ENCODE peak calls at places on chromosome 21, in eight cellular contexts. V, L, H, W, B, Z, A and S are unnamed samples.
A peak's percentile ranks its signal among the peaks of the same experiment; 100 is the strongest.

GRCh38 chr21:43302769-43303168 is 124.2 kb downstream of the SIK1 start:
- DNase-seq in W (no peak), L (no peak), V (no peak), H (no peak), B (no peak), Z (no peak), A (no peak), S (no peak)

GRCh38 chr21:41610042-41610839 is 102.3 kb upstream of the TMPRSS2 start:
- DNase-seq in W (no peak), B (peak; percentile 81), V (no peak), H (peak; percentile 79), L (no peak), Z (peak; percentile 31), A (peak; percentile 60), S (peak; percentile 74)

GRCh38 chr21:25878334-25878733 is 143.6 kb downstream of the GABPA start:
- DNase-seq in B (no peak), H (peak; percentile 11), L (no peak), W (no peak), V (no peak), Z (no peak), A (peak; percentile 61), S (no peak)

GRCh38 chr21:41957991-41958766 is 4.4 kb upstream of the C2CD2 start:
- DNase-seq in A (peak; percentile 81), L (no peak), H (peak; percentile 82), Z (peak; percentile 83), B (no peak), V (no peak), W (no peak), S (no peak)

GRCh38 chr21:40840441-40840840 is 6.5 kb downstream of the DSCAM start:
- DNase-seq in W (no peak), B (no peak), H (no peak), Z (no peak), L (no peak), A (no peak), V (no peak), S (no peak)

GRCh38 chr21:26736449-26736848 is 108.8 kb downstream of the ADAMTS1 start:
- DNase-seq in A (no peak), W (no peak), Z (no peak), V (no peak), L (no peak), H (no peak), B (no peak), S (no peak)

GRCh38 chr21:46439906-46440305 is 18.8 kb upstream of the DIP2A start:
- DNase-seq in Z (no peak), W (no peak), B (no peak), H (no peak), L (no peak), A (no peak), V (no peak), S (no peak)

GRCh38 chr21:26783801-26784200 is 61.4 kb downstream of the ADAMTS1 start:
- DNase-seq in Z (no peak), A (no peak), V (no peak), B (no peak), W (no peak), L (no peak), H (no peak), S (no peak)

GRCh38 chr21:43836616-43837015 is 28.4 kb upstream of the AGPAT3 start:
- DNase-seq in Z (no peak), H (no peak), V (no peak), B (no peak), W (no peak), L (no peak), A (no peak), S (no peak)

GRCh38 chr21:46205766-46206162 is 21.5 kb upstream of the SPATC1L start:
- DNase-seq in L (no peak), V (no peak), H (no peak), B (no peak), A (no peak), W (no peak), Z (no peak), S (no peak)

GRCh38 chr21:42057861-42058437 is 13.2 kb upstream of the UMODL1 start:
- DNase-seq in H (peak; percentile 53), Z (no peak), A (no peak), B (no peak), W (no peak), L (no peak), V (no peak), S (no peak)

GRCh38 chr21:42172596-42173483 is 46.1 kb upstream of the ABCG1 start:
- DNase-seq in A (no peak), H (no peak), B (no peak), W (no peak), L (no peak), Z (no peak), V (no peak), S (no peak)

GRCh38 chr21:46425566-46425965 is 33.1 kb upstream of the DIP2A start:
- DNase-seq in W (peak; percentile 64), B (no peak), Z (no peak), V (peak; percentile 49), A (no peak), L (no peak), H (no peak), S (no peak)

GRCh38 chr21:30839304-30839703 is 9.7 kb upstream of the KRTAP7-1 start:
- DNase-seq in A (peak; percentile 4), V (no peak), B (peak; percentile 65), H (peak; percentile 30), L (no peak), W (no peak), Z (no peak), S (peak; percentile 47)

GRCh38 chr21:44354775-44355771 is 1.7 kb downstream of the TRPM2 start:
- DNase-seq in L (peak; percentile 21), W (no peak), A (no peak), V (no peak), H (no peak), B (no peak), Z (no peak), S (no peak)

GRCh38 chr21:37367758-37368535 is 1.4 kb downstream of the DYRK1A start:
- DNase-seq in V (no peak), W (no peak), A (peak; percentile 13), B (no peak), Z (peak; percentile 56), L (peak; percentile 31), H (peak; percentile 61), S (peak; percentile 37)

GRCh38 chr21:14572206-14572780 is 26.2 kb upstream of the SAMSN1 start:
- DNase-seq in B (no peak), Z (no peak), W (no peak), L (no peak), V (no peak), A (no peak), H (no peak), S (no peak)

GRCh38 chr21:45973475-45974072 is 8.0 kb upstream of the COL6A1 start:
- DNase-seq in B (peak; percentile 84), A (peak; percentile 81), H (peak; percentile 92), V (peak; percentile 72), W (peak; percentile 76), Z (peak; percentile 86), L (peak; percentile 64), S (peak; percentile 84)

GRCh38 chr21:34884346-34884929 is 164.7 kb downstream of the RUNX1 start:
- DNase-seq in W (no peak), A (no peak), H (peak; percentile 37), B (no peak), L (no peak), V (no peak), Z (no peak), S (no peak)

GRCh38 chr21:26366781-26367180 is 196.2 kb upstream of the APP start:
- DNase-seq in B (no peak), V (no peak), W (no peak), A (peak; percentile 24), Z (no peak), L (no peak), H (no peak), S (no peak)

GRCh38 chr21:45767071-45768006 is 123.8 kb downstream of the PCBP3 start:
- DNase-seq in W (peak; percentile 27), L (no peak), Z (no peak), V (no peak), A (peak; percentile 25), H (peak; percentile 21), B (no peak), S (no peak)

GRCh38 chr21:44845418-44846200 is 27.7 kb upstream of the SUMO3 start:
- DNase-seq in Z (peak; percentile 51), V (peak; percentile 14), A (no peak), B (peak; percentile 73), L (peak; percentile 65), W (peak; percentile 24), H (peak; percentile 72), S (peak; percentile 81)

GRCh38 chr21:41283211-41283818 is 33.3 kb upstream of the FAM3B start:
- DNase-seq in L (peak; percentile 40), Z (peak; percentile 79), A (peak; percentile 65), B (peak; percentile 74), V (peak; percentile 12), H (peak; percentile 87), W (peak; percentile 15), S (peak; percentile 39)

GRCh38 chr21:45988366-45989347 is 7.1 kb downstream of the COL6A1 start:
- DNase-seq in H (no peak), Z (no peak), B (no peak), V (no peak), A (no peak), W (no peak), L (no peak), S (peak; percentile 2)

GRCh38 chr21:36642777-36643176 is 56.1 kb upstream of the SIM2 start:
- DNase-seq in V (no peak), B (no peak), Z (no peak), A (no peak), H (no peak), W (no peak), L (no peak), S (no peak)

GRCh38 chr21:42454221-42454570 is 41.8 kb downstream of the RSPH1 start:
- DNase-seq in L (no peak), V (no peak), A (no peak), Z (no peak), H (no peak), W (no peak), B (no peak), S (no peak)

GRCh38 chr21:35352066-35352770 is 303.1 kb upstream of the RUNX1 start:
- DNase-seq in B (no peak), V (no peak), Z (peak; percentile 89), L (no peak), H (peak; percentile 58), W (no peak), A (peak; percentile 55), S (no peak)

GRCh38 chr21:30072496-30072895 is 94.1 kb downstream of the CLDN17 start:
- DNase-seq in V (no peak), A (peak; percentile 45), H (peak; percentile 25), W (no peak), Z (peak; percentile 10), L (no peak), B (peak; percentile 33), S (peak; percentile 20)

GRCh38 chr21:33157303-33157702 is 72.4 kb upstream of the IFNAR2 start:
- DNase-seq in Z (no peak), B (no peak), L (no peak), A (no peak), H (peak; percentile 36), W (no peak), V (no peak), S (peak; percentile 29)

GRCh38 chr21:33945652-33946270 is 30.2 kb upstream of the ATP5PO start:
- DNase-seq in V (no peak), Z (no peak), B (no peak), H (no peak), A (no peak), L (no peak), W (no peak), S (no peak)

GRCh38 chr21:27466175-27466574 is 499.3 kb upstream of the ADAMTS5 start:
- DNase-seq in H (no peak), L (no peak), Z (no peak), B (no peak), V (no peak), W (no peak), A (no peak), S (no peak)

GRCh38 chr21:42652527-42653491 is 612 bp upstream of the PDE9A start:
- DNase-seq in W (no peak), H (peak; percentile 83), L (no peak), V (no peak), A (no peak), Z (peak; percentile 62), B (peak; percentile 45), S (peak; percentile 79)

GRCh38 chr21:35924714-35925301 is 135.5 kb downstream of the SETD4 start:
- DNase-seq in A (peak; percentile 84), V (no peak), Z (peak; percentile 61), W (no peak), H (peak; percentile 91), B (no peak), L (no peak), S (no peak)

GRCh38 chr21:19523066-19523465 is 1119.5 kb upstream of the TMPRSS15 start:
- DNase-seq in A (no peak), B (no peak), W (no peak), Z (no peak), V (no peak), L (no peak), H (no peak), S (no peak)